ENCODE peak calls at places on chromosomes 6 and 20, in nine cellular contexts. C is lower leg skin; O is NCI-H1092 treated with DMSO at 0.1 percent for 48 hours; X is nucleus accumbens; R is stimulated activated CD4-positive, alpha-beta T cell treated with anti-CD3 and anti-CD28 coated beads, Interleukin-4, amount 100 ng/mL, for 24 hours; L is activated naive CD8-positive, alpha-beta T cell treated with anti-CD3 and anti-CD28 coated beads for 36 hours; N is H9; M is left cardiac atrium; B is HepG2. V is an unnamed sample.
A peak's percentile ranks its signal among the peaks of the same experiment; 100 is the strongest.

GRCh38 chr20:19213946-19214490 is 1.6 kb downstream of the SLC24A3 start:
- DNase-seq in C (no peak), B (no peak), N (no peak), M (no peak), L (no peak), X (no peak), R (no peak), O (no peak), V (no peak)

GRCh38 chr6:130366011-130366963 is at the start of gene TMEM200A:
- DNase-seq in O (no peak), X (no peak), L (peak; percentile 37), B (no peak), C (peak; percentile 44), M (peak; percentile 24), R (peak; percentile 25), N (peak; percentile 63), V (no peak)

GRCh38 chr20:50587291-50587961 is 77.2 kb downstream of the PTPN1 start:
- DNase-seq in M (no peak), R (no peak), B (no peak), N (no peak), L (no peak), C (peak; percentile 82), O (peak; percentile 20), X (no peak), V (no peak)

GRCh38 chr20:24034820-24035219 is 46.2 kb upstream of the GGTLC1 start:
- DNase-seq in N (no peak), C (no peak), B (peak; percentile 78), L (no peak), M (no peak), X (no peak), O (no peak), R (no peak), V (no peak)

GRCh38 chr6:169251371-169251802 is 2.3 kb downstream of the THBS2 start:
- DNase-seq in M (no peak), C (no peak), X (peak; percentile 37), O (no peak), L (no peak), N (no peak), B (no peak), R (no peak), V (peak; percentile 72)

GRCh38 chr6:44341095-44341890 is 1.2 kb upstream of the SPATS1 start:
- DNase-seq in O (no peak), R (no peak), L (no peak), C (no peak), M (no peak), B (no peak), N (no peak), X (no peak), V (no peak)

GRCh38 chr6:35897486-35897885 is 23.4 kb downstream of the SRPK1 start:
- DNase-seq in L (no peak), N (no peak), B (no peak), X (no peak), O (no peak), R (no peak), M (no peak), C (no peak), V (no peak)

GRCh38 chr6:7726416-7727149 is 684 bp downstream of the BMP6 start:
- DNase-seq in N (peak; percentile 57), R (no peak), B (no peak), L (peak; percentile 18), M (peak; percentile 24), X (no peak), C (no peak), O (peak; percentile 11), V (no peak)

GRCh38 chr6:45445749-45446454 is 68.2 kb upstream of the SUPT3H start:
- DNase-seq in M (peak; percentile 62), N (peak; percentile 33), B (peak; percentile 98), R (peak; percentile 32), X (peak; percentile 23), O (no peak), L (no peak), C (peak; percentile 91), V (peak; percentile 68)

GRCh38 chr6:170552765-170553685 is at the start of gene PSMB1:
- DNase-seq in B (peak; percentile 96), C (peak; percentile 94), R (peak; percentile 90), N (peak; percentile 95), L (peak; percentile 81), O (peak; percentile 98), X (peak; percentile 92), M (peak; percentile 96), V (peak; percentile 97)

GRCh38 chr6:13825871-13826270 is 11.5 kb upstream of the MCUR1 start:
- DNase-seq in C (no peak), N (no peak), O (no peak), R (no peak), M (no peak), L (no peak), B (peak; percentile 41), X (no peak), V (no peak)

GRCh38 chr20:19688031-19688806 is 69.8 kb upstream of the RIN2 start:
- DNase-seq in X (peak; percentile 59), N (peak; percentile 79), C (peak; percentile 56), O (peak; percentile 27), M (peak; percentile 83), L (no peak), R (no peak), B (peak; percentile 63), V (peak; percentile 68)

GRCh38 chr6:78599526-78599925 is 267.8 kb upstream of the IRAK1BP1 start:
- DNase-seq in M (no peak), B (no peak), R (no peak), L (no peak), X (no peak), C (no peak), N (no peak), O (no peak), V (no peak)

GRCh38 chr6:45572833-45573232 is 195.1 kb upstream of the SUPT3H start:
- DNase-seq in L (no peak), M (no peak), X (no peak), C (no peak), R (no peak), O (no peak), B (no peak), N (no peak), V (no peak)

GRCh38 chr6:121748376-121748775 is 312.9 kb downstream of the GJA1 start:
- DNase-seq in B (no peak), X (no peak), C (no peak), M (no peak), R (no peak), N (no peak), L (no peak), O (no peak), V (no peak)

GRCh38 chr6:32562931-32563330 is 26.7 kb downstream of the HLA-DRB1 start:
- DNase-seq in M (no peak), X (no peak), O (no peak), C (no peak), B (no peak), L (no peak), R (no peak), N (no peak), V (no peak)

GRCh38 chr6:158334534-158334933 is 22.3 kb downstream of the TULP4 start:
- DNase-seq in X (no peak), O (no peak), N (no peak), C (no peak), L (no peak), R (no peak), B (no peak), M (no peak), V (no peak)

V was measured in putamen.